ENCODE peak calls at places on chromosomes 11 and 22, in ten cellular contexts. C is adrenal gland; X is ovary; T is right lobe of liver; L is aorta; Z is cardiac muscle cell; H is CD8-positive, alpha-beta memory T cell; I is SJSA1; O is RWPE1; R is stomach. U is an unnamed sample.

GRCh38 chr22:26168199-26168915 is 905 bp upstream of the SEZ6L start:
- DNase-seq in C (no peak), X (no peak), T (no peak), L (no peak), Z (no peak), H (no peak), I (no peak), O (no peak), R (no peak), U (no peak)

GRCh38 chr11:2201542-2201941 is 29.9 kb upstream of the TH start:
- DNase-seq in C (no peak), X (no peak), T (no peak), L (no peak), Z (no peak), H (no peak), I (no peak), O (no peak), R (no peak), U (no peak)

GRCh38 chr11:110565344-110565684 is 135.6 kb downstream of the FDX1 start:
- DNase-seq in C (peak; percentile 60), X (no peak), T (no peak), L (no peak), Z (peak; percentile 79), H (no peak), I (no peak), O (no peak), R (no peak), U (no peak)

GRCh38 chr22:29704528-29705285 is 15.1 kb upstream of the CABP7 start:
- DNase-seq in C (peak; percentile 66), X (no peak), T (no peak), L (no peak), Z (no peak), H (no peak), I (peak; percentile 34), O (no peak), R (peak; percentile 46), U (peak; percentile 46)

GRCh38 chr22:24593810-24594568 is 1.1 kb upstream of the LRRC75B start:
- DNase-seq in C (no peak), X (no peak), T (peak; percentile 91), L (peak; percentile 61), Z (no peak), H (no peak), I (no peak), O (no peak), R (no peak), U (no peak)

GRCh38 chr11:7448126-7448525 is 37.2 kb upstream of the OLFML1 start:
- DNase-seq in C (no peak), X (no peak), T (no peak), L (no peak), Z (peak; percentile 30), H (no peak), I (no peak), O (no peak), R (no peak), U (no peak)

GRCh38 chr11:31641477-31642062 is 132.0 kb downstream of the ELP4 start:
- DNase-seq in C (peak; percentile 61), X (no peak), T (no peak), L (no peak), Z (peak; percentile 59), H (no peak), I (no peak), O (peak; percentile 16), R (peak; percentile 29), U (peak; percentile 4)

GRCh38 chr22:45164217-45165123 is 745 bp downstream of the NUP50 start:
- DNase-seq in C (no peak), X (peak; percentile 63), T (peak; percentile 69), L (peak; percentile 83), Z (peak; percentile 74), H (peak; percentile 21), I (peak; percentile 19), O (peak; percentile 25), R (peak; percentile 34), U (no peak)

GRCh38 chr11:103170865-103171264 is 61.6 kb downstream of the DYNC2H1 start:
- DNase-seq in C (no peak), X (no peak), T (no peak), L (no peak), Z (no peak), H (no peak), I (no peak), O (no peak), R (no peak), U (no peak)

DNA sequence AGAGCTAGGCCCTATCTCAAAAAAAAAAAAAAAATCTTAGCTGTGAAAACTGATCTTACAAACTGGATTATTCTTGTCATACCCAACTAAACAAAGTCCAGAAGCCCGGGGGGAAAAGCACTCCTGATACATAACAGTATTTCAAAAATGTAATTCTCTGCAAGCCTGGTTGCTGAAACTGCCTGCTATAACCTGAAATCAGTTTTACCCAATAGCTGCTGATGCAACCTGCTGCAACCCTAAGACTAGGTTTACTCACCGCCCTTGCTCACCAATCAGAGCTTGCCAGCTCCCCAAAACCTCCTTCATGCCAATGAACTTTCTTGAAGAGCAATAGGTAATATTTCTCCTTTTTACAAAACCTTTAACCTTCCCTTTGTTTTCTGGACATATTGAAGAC is 12.4 kb downstream of the FGF19 start:
- DNase-seq in C (no peak), X (no peak), T (no peak), L (no peak), Z (no peak), H (no peak), I (no peak), O (peak; percentile 20), R (no peak), U (no peak)
- H3K27ac ChIP-seq in C (no peak overlapping the region), X (no peak overlapping the region), T (no peak overlapping the region), L (no peak overlapping the region), Z (no peak overlapping the region), H (no peak overlapping the region), I (no peak overlapping the region), O (peak overlapping the region; percentile 45), R (no peak overlapping the region), U (no peak overlapping the region)

DNA sequence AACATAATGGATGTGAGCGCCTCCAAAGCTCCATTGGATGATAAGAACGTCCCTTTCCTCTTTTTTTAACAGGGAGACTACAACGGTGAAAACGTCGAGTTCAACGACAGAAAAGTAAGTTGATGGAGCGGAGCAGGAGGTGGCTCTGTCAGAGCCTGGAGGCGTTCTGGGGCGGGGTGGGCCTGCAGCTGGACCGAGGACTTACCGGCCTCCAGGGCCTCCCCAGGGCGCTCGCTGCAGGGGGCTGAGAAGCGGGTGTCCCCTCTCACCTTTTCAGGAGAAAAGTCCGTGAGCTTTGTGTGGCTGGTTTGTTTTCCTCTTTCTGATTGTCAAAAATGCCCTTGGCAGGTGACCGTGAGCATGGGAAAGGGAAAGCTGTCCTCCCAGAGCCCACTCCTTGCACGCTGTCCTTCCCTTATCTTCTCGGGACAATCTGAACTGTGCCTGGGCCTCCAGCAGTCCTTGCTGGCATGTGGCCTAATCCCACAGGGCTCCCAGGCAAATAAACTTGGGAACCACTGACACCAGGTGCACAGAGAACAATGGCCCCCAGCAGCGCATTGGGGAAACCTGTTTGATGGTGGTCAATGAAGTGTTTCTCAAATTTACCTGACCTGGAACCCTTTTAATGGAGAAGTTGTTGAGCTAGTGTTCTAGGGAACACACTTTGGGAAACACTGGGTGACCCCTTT is 38.4 kb downstream of the ANO1 start:
- DNase-seq in C (no peak), X (no peak), T (no peak), L (no peak), Z (peak; percentile 37), H (no peak), I (no peak), O (no peak), R (peak; percentile 78), U (peak; percentile 54)
- H3K27ac ChIP-seq in C (no peak overlapping the region), X (no peak overlapping the region), T (no peak overlapping the region), L (no peak overlapping the region), Z (peak overlapping the region; percentile 59), H (no peak overlapping the region), I (no peak overlapping the region), O (no peak overlapping the region), R (peak overlapping the region; percentile 34), U (peak overlapping the region; percentile 31)

GRCh38 chr22:31138126-31138525 is 2.2 kb downstream of the PLA2G3 start:
- DNase-seq in C (no peak), X (no peak), T (no peak), L (peak; percentile 62), Z (no peak), H (no peak), I (no peak), O (no peak), R (no peak), U (no peak)

GRCh38 chr22:31141551-31141950 is 1.2 kb upstream of the PLA2G3 start:
- DNase-seq in C (no peak), X (no peak), T (no peak), L (peak; percentile 55), Z (no peak), H (no peak), I (no peak), O (no peak), R (no peak), U (no peak)

GRCh38 chr22:31139066-31139465 is 1.2 kb downstream of the PLA2G3 start:
- DNase-seq in C (no peak), X (no peak), T (no peak), L (no peak), Z (no peak), H (no peak), I (no peak), O (no peak), R (no peak), U (no peak)

GRCh38 chr22:31140746-31141145 is 438 bp upstream of the PLA2G3 start:
- DNase-seq in C (no peak), X (no peak), T (no peak), L (peak; percentile 71), Z (no peak), H (no peak), I (no peak), O (no peak), R (peak; percentile 57), U (no peak)

DNA sequence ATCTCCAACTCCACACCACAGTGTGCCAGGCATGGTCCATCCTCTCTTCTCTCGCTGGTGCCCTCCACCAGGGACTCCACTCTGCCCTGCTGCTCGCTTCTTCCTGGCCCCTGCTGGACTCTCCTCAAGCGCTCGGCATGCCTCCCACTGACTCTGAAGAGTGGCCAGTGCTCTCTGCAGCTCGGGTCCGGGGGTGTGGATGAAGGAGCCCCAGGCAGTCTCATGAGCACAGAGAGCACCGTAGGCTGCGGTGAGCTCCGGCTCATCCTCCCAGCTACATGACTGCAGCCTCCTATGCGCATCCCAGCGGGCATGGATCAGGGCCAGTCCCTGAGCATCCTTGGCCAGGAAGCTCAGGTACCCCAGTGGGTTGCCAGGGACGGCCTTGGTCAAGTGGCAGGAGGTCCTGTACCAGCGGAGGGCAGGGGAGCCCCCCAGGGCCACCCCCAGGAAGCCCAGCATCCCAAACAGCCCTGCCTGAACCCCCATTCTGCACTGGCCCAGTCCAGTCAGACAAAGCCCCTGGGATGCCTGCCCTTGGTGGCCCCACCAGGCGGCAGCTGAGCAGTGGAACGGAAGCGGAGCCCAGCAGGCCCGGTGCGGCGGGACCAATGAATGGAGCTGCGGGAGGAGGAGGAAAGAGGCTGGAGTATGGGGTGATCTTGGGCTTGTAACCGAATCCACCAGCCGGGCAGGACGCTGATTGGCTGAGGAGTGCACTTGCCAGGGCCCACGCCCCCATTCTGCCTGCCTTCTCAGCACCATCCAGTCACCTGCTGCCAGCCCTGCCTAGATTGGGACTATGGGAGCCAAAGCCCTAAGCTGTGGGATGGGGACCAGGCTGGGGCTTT is at the start of gene PLA2G3:
- DNase-seq in C (no peak), X (no peak), T (no peak), L (peak; percentile 78), Z (peak; percentile 91), H (no peak), I (no peak), O (no peak), R (peak; percentile 78), U (peak; percentile 68)
- H3K27ac ChIP-seq in C (no peak within 1 kb of the TSS), X (no peak within 1 kb of the TSS), T (no peak within 1 kb of the TSS), L (no peak within 1 kb of the TSS), Z (peak within 1 kb of the TSS; percentile 32), H (no peak within 1 kb of the TSS), I (no peak within 1 kb of the TSS), O (no peak within 1 kb of the TSS), R (peak within 1 kb of the TSS; percentile 41), U (no peak within 1 kb of the TSS)

GRCh38 chr11:44469412-44469811 is 96.1 kb upstream of the CD82 start:
- DNase-seq in C (no peak), X (no peak), T (no peak), L (no peak), Z (no peak), H (no peak), I (no peak), O (no peak), R (no peak), U (no peak)
- H3K27ac ChIP-seq in C (no peak overlapping the region), X (no peak overlapping the region), T (no peak overlapping the region), L (no peak overlapping the region), Z (no peak overlapping the region), H (no peak overlapping the region), I (no peak overlapping the region), O (no peak overlapping the region), R (no peak overlapping the region), U (no peak overlapping the region)